ENCODE peak calls at places on chromosomes 13 and 19, in six cellular contexts. T, E, Z, S, Q and B are unnamed samples.

GRCh38 chr13:106534844-106535551 is 464 bp downstream of the EFNB2 start:
- DNase-seq in E (peak; percentile 15), Z (peak; percentile 34), S (no peak), T (no peak), Q (peak; percentile 26), B (peak; percentile 42)

GRCh38 chr13:24233351-24233901 is 72.9 kb downstream of the SPATA13 start:
- DNase-seq in Q (no peak), S (peak; percentile 15), Z (peak; percentile 10), E (no peak), T (no peak), B (no peak)

GRCh38 chr19:2449019-2449418 is 7.7 kb downstream of the LMNB2 start:
- DNase-seq in E (no peak), T (no peak), S (no peak), Q (no peak), Z (peak; percentile 35), B (no peak)

GRCh38 chr13:46160474-46161066 is 21.4 kb downstream of the LCP1 start:
- DNase-seq in Z (peak; percentile 52), Q (peak; percentile 48), E (no peak), T (peak; percentile 4), S (peak; percentile 24), B (no peak)

GRCh38 chr13:23778007-23778687 is 111.1 kb downstream of the MIPEP start:
- DNase-seq in T (no peak), S (no peak), Q (no peak), Z (no peak), E (no peak), B (no peak)

GRCh38 chr19:47247308-47247990 is 8.9 kb upstream of the CCDC9 start:
- DNase-seq in Z (peak; percentile 75), E (peak; percentile 84), S (no peak), T (peak; percentile 39), Q (peak; percentile 77), B (peak; percentile 71)

GRCh38 chr19:19214892-19215291 is 3.1 kb downstream of the NCAN start:
- DNase-seq in S (no peak), E (peak; percentile 37), Z (peak; percentile 21), Q (peak; percentile 32), T (no peak), B (no peak)

GRCh38 chr19:44050740-44051653 is 839 bp upstream of the ZNF223 start:
- DNase-seq in S (no peak), E (peak; percentile 21), Q (no peak), T (no peak), Z (peak; percentile 6), B (no peak)

GRCh38 chr19:48413879-48414623 is 20.6 kb downstream of the GRIN2D start:
- DNase-seq in T (no peak), S (no peak), Z (peak; percentile 62), Q (no peak), E (no peak), B (no peak)